ENCODE peak calls at places on chromosome 4, in six cellular contexts. F is HepG2, T is fibroblast of lung, P is endodermal cell, U is HCT116, L is PC-3. X is an unnamed sample. For H3K4me1, the result is how much of the 10 kb centered on the place peaks cover.

GRCh38 chr4:145003675-145004074 is 94.3 kb downstream of the ANAPC10 start:
- DNase-seq in F (no peak), T (no peak), P (no peak), U (no peak), L (peak), X (no peak)

GRCh38 chr4:100754741-100755140 is 236.9 kb upstream of the EMCN start:
- DNase-seq in F (no peak), T (no peak), P (no peak), U (no peak), L (no peak), X (no peak)

GRCh38 chr4:113383111-113383785 is 333.8 kb downstream of the ANK2 start:
- DNase-seq in F (no peak), T (peak), P (no peak), U (peak), L (peak), X (no peak)

GRCh38 chr4:127968565-127968964 is 3.4 kb downstream of the ABHD18 start:
- DNase-seq in F (no peak), T (no peak), P (no peak), U (no peak), L (no peak), X (no peak)

GRCh38 chr4:6272863-6273660 is 3.4 kb downstream of the WFS1 start:
- DNase-seq in F (peak), T (peak), P (no peak), U (no peak), L (peak), X (no peak)

GRCh38 chr4:73897380-73898136 is 28.4 kb downstream of the CXCL1 start:
- DNase-seq in F (no peak), T (peak), P (no peak), U (no peak), L (no peak), X (no peak)

GRCh38 chr4:181662383-181662782 is 580.8 kb upstream of the TENM3 start:
- DNase-seq in F (no peak), T (peak), P (no peak), U (no peak), L (no peak), X (no peak)

GRCh38 chr4:38831653-38832052 is 25.0 kb downstream of the TLR6 start:
- DNase-seq in F (no peak), T (peak), P (no peak), U (no peak), L (no peak), X (no peak)

GRCh38 chr4:54568184-54568583 is 89.6 kb upstream of the KIT start:
- DNase-seq in F (no peak), T (peak), P (no peak), U (no peak), L (peak), X (no peak)

GRCh38 chr4:137390707-137391106 is 141.6 kb downstream of the PCDH18 start:
- DNase-seq in F (no peak), T (peak), P (no peak), U (no peak), L (no peak), X (no peak)

GRCh38 chr4:15186149-15186548 is 183.9 kb downstream of the CPEB2 start:
- DNase-seq in F (no peak), T (peak), P (no peak), U (no peak), L (no peak), X (no peak)

GRCh38 chr4:134807231-134807745 is 605.7 kb upstream of the PABPC4L start:
- DNase-seq in F (no peak), T (no peak), P (no peak), U (no peak), L (no peak), X (no peak)

GRCh38 chr4:147526272-147526654 is 45.4 kb downstream of the EDNRA start:
- DNase-seq in F (no peak), T (no peak), P (peak), U (no peak), L (peak), X (no peak)

GRCh38 chr4:130812117-130812765 is 1716.3 kb downstream of the C4orf33 start:
- DNase-seq in F (no peak), T (no peak), P (no peak), U (no peak), L (no peak), X (no peak)

GRCh38 chr4:47531241-47531953 is 46.3 kb downstream of the ATP10D start:
- DNase-seq in F (peak), T (peak), P (peak), U (no peak), L (peak), X (peak)

GRCh38 chr4:54902261-54902660 is 223.1 kb downstream of the KDR start:
- DNase-seq in F (no peak), T (peak), P (no peak), U (no peak), L (peak), X (no peak)

GRCh38 chr4:21768349-21769310 is 179.9 kb downstream of the KCNIP4 start:
- DNase-seq in F (peak), T (peak), P (no peak), U (peak), L (peak), X (peak)

GRCh38 chr4:156950950-156951349 is 20.6 kb downstream of the PDGFC start:
- DNase-seq in F (no peak), T (no peak), P (no peak), U (no peak), L (peak), X (no peak)

GRCh38 chr4:85496933-85497332 is 22.0 kb downstream of the ARHGAP24 start:
- DNase-seq in F (no peak), T (peak), P (no peak), U (no peak), L (peak), X (no peak)

GRCh38 chr4:143667461-143667860 is 33.0 kb downstream of the FREM3 start:
- DNase-seq in F (no peak), T (peak), P (no peak), U (no peak), L (no peak), X (no peak)

GRCh38 chr4:111127842-111128241 is 505.0 kb upstream of the PITX2 start:
- DNase-seq in F (no peak), T (no peak), P (no peak), U (no peak), L (no peak), X (no peak)

GRCh38 chr4:145709843-145710242 is 29.9 kb downstream of the C4orf51 start:
- DNase-seq in F (no peak), T (peak), P (no peak), U (no peak), L (peak), X (no peak)

GRCh38 chr4:176753049-176753448 is 39.7 kb downstream of the VEGFC start:
- DNase-seq in F (no peak), T (peak), P (no peak), U (no peak), L (peak), X (no peak)

GRCh38 chr4:14560577-14560976 is 441.7 kb upstream of the CPEB2 start:
- DNase-seq in F (no peak), T (no peak), P (no peak), U (no peak), L (no peak), X (no peak)

GRCh38 chr4:68361146-68361589 is 11.3 kb upstream of the YTHDC1 start:
- DNase-seq in F (peak), T (peak), P (no peak), U (no peak), L (peak), X (no peak)

GRCh38 chr4:37685726-37686372 is 327 bp downstream of the RELL1 start:
- DNase-seq in F (no peak), T (peak), P (no peak), U (no peak), L (peak), X (peak)

GRCh38 chr4:155523358-155523757 is 143.3 kb upstream of the GUCY1A1 start:
- DNase-seq in F (no peak), T (no peak), P (no peak), U (no peak), L (no peak), X (no peak)

GRCh38 chr4:141158219-141158618 is 24.9 kb upstream of the RNF150 start:
- DNase-seq in F (peak), T (peak), P (no peak), U (peak), L (peak), X (peak)

DNA sequence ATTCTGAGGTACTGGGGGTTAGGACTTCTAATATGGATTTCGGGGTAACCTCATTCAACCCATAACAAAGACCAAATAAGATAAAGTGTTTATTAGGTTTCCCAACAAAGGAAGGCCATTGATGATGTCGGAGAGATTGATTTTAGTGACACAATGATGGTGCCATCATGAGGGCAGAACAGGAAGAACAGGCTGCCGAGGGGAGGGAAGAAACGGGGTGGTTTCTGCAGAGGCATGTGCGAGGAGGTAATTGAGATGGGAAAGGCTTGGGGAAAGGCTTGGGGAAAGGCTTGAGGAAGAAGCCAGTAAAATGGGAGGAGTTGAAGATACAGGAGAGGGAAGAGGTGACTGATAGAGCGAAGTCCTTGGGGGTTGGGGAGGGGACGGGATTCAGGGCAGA is 6.2 kb downstream of the HPSE start:
- DNase-seq in F (no peak), T (no peak), P (peak), U (no peak), L (no peak), X (peak)
- TF ChIP-seq CTCF in F (peak), T (no peak), P (peak), U (peak), L (no peak), X (peak)

GRCh38 chr4:90825849-90826248 is 698.7 kb downstream of the CCSER1 start:
- DNase-seq in F (no peak), T (no peak), P (no peak), U (no peak), L (no peak), X (no peak)

DNA sequence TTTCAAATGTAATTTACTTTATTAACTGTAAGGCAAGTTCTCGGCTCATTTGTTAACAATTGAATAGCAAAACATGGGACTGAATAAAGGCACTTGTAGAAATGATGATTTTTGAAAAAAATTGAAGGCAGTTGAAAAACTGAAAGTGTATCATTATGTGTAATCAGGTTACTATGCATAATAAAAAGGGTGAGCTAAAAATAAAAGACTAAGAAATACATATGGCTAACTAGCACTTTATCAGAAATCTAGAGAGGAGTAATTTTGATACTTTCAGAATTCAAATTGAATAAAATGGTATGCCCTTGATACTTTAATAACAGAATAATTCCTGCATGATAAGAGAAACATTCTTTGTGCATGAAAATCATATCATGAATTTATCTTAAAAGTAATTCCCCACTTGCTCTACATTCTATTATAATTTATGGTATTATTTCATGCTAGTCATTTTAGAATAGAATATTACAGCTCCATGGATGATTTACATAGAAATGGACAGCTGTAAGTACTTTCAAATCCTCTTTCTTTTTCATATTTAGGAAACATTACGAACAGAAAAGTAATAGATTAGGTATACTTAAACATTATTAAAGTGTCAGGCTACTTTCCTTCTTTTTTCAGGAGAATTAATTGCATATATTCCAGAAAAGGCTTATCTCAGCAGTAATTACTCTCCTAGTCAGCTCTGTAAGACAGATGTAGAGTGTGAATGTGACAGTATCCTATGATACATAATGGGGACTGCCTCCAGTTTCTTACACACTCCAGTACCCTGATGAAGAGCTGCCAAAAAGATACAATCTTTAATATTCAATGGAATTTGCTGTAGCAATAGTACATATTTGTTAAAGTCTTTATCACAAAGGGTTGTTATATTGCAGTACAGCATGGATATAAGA is 697.3 kb downstream of the CCSER1 start:
- DNase-seq in F (no peak), T (no peak), P (no peak), U (no peak), L (no peak), X (no peak)
- H3K9ac ChIP-seq in F (no peak), T (no peak), P (no peak), U (no peak), L (no peak), X (no peak)

DNA sequence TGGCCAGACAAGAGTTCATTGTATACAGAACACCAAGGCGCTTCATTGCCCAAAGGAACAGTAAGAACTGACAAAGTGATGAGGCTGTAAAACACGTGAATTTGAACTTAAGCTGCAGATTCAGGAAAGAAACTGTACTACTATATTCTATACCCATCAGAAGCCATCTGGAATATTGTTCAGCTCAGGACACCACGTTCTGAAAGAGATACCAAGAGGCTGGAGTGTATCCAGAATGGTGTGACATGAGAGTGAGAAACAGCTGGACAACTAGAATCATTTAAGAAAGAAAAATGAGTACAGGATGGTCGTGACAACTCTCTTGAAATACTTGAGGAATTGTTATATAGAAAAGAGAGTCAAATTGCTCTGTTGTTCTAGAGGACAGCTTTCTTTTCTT is 94.9 kb downstream of the MGST2 start:
- DNase-seq in F (no peak), T (no peak), P (peak), U (no peak), L (no peak), X (no peak)
- H3K4me1 ChIP-seq in F (under half), T (under half), P (under half), U (under half), L (under half), X (under half)

GRCh38 chr4:24794916-24795665 is at the start of gene SOD3:
- DNase-seq in F (peak), T (peak), P (peak), U (no peak), L (peak), X (no peak)

GRCh38 chr4:24791043-24791442 is 4.3 kb upstream of the SOD3 start:
- DNase-seq in F (no peak), T (no peak), P (no peak), U (no peak), L (no peak), X (no peak)

GRCh38 chr4:24792552-24792951 is 2.8 kb upstream of the SOD3 start:
- DNase-seq in F (peak), T (no peak), P (no peak), U (no peak), L (no peak), X (no peak)

GRCh38 chr4:24794111-24794860 is 1.1 kb upstream of the SOD3 start:
- DNase-seq in F (no peak), T (peak), P (peak), U (no peak), L (peak), X (no peak)

DNA sequence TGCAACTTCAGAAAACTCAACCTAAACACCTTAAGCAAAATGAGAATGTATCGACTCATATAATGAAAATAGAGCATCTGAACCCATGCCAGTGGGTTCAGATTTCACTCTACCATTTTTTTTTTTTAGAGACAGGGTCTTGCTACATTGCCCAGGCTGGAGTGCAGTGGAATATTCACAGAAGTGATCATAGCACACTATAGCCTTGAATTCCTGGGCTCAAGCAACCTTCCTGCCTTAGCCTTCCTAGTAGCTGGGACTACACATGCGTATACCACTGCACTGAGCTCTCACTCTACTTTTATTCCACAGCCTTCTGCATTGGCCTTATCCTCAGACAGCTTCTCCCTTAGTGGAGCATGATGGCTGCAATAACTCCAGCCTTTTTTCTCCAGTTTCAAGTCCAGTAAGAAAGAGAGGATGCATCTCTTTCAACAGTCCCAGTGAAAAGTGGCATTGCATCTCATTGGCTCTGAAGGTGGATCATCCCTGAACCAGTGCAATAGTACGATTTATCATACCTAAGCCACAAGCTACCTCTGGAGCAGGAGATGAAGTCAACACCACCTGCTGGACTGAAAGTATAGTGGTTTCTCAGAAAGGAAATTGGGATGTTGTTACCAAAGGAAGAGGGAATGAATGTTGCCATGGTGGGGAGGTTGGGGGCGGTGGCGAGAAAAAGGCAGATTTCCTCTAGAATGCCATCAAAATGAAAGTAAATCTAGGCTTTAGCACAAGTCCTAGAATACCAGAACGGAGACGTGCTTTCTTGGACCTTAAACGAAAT is 2.0 kb upstream of the SOD3 start:
- DNase-seq in F (peak), T (peak), P (no peak), U (peak), L (peak), X (no peak)
- TF ChIP-seq CTCF in F (peak), T (peak), P (peak), U (peak), L (peak), X (peak)

GRCh38 chr4:121953860-121954259 is 2.0 kb upstream of the TRPC3 start:
- DNase-seq in F (no peak), T (no peak), P (no peak), U (no peak), L (no peak), X (no peak)

GRCh38 chr4:121950212-121950679 is 1.6 kb downstream of the TRPC3 start:
- DNase-seq in F (peak), T (peak), P (peak), U (peak), L (no peak), X (peak)

GRCh38 chr4:121952290-121952689 is 430 bp upstream of the TRPC3 start:
- DNase-seq in F (no peak), T (no peak), P (no peak), U (no peak), L (no peak), X (no peak)

GRCh38 chr4:121951570-121952110 is at the start of gene TRPC3:
- DNase-seq in F (no peak), T (peak), P (peak), U (no peak), L (no peak), X (no peak)

GRCh38 chr4:121950680-121951569 is 935 bp downstream of the TRPC3 start:
- DNase-seq in F (no peak), T (peak), P (peak), U (no peak), L (no peak), X (peak)
- H3K9ac ChIP-seq in F (no peak), T (peak), P (no peak), U (no peak), L (no peak), X (peak)

GRCh38 chr4:52645315-52645714 is 13.8 kb downstream of the USP46 start:
- DNase-seq in F (no peak), T (no peak), P (no peak), U (no peak), L (no peak), X (no peak)
- H3K4me1 ChIP-seq in F (under half), T (under half), P (under half), U (half or more), L (under half), X (under half)

GRCh38 chr4:17111959-17112659 is 213.7 kb upstream of the LDB2 start:
- DNase-seq in F (peak), T (no peak), P (peak), U (no peak), L (no peak), X (no peak)
- TF ChIP-seq CTCF in F (peak), T (peak), P (peak), U (peak), L (peak), X (peak)

DNA sequence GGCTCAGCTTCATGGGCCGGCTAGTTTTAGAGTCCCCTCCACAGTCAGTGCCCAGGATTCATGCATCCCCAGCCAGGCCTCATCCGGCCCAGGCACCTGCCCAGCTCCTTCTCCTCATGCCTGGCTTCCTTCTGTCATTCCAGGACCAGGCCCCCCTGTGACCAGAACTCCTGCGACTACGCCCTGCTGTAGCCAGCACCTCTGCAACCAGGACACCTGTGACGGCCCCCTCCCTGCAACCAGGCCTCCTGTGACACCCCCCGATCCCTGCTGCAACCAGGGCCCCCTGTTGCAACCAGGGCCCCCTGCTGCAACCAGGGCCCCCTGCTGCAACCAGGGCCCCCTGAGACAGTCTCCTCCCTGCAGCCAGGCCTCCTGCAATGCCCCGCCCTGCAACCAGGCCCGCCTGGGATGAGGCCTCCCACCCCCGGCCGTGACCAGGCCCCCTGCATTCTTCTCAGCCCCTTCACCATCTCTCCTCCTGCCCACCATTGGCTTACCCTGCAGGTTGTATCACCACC is 46.8 kb downstream of the HTRA3 start:
- DNase-seq in F (no peak), T (no peak), P (no peak), U (no peak), L (no peak), X (no peak)
- H3K9ac ChIP-seq in F (no peak), T (no peak), P (no peak), U (peak), L (no peak), X (no peak)

X was measured in MM.1S.